ENCODE peak calls at places on chromosome 16, in six cellular contexts. One of them, this sample, is unnamed.

GRCh38 chr16:72936408-72936807 is 111.5 kb downstream of the ZFHX3 start:
- DNase-seq in esophagus squamous epithelium: no peak
- DNase-seq in thyroid gland: no peak
- DNase-seq in sigmoid colon: peak; percentile 42
- DNase-seq in adrenal gland: no peak
- DNase-seq in uterus: no peak
- DNase-seq in this sample: no peak

GRCh38 chr16:91484-91883 is 13.5 kb downstream of the MPG start:
- DNase-seq in esophagus squamous epithelium: no peak
- DNase-seq in thyroid gland: peak; percentile 94
- DNase-seq in sigmoid colon: no peak
- DNase-seq in adrenal gland: peak; percentile 71
- DNase-seq in uterus: no peak
- DNase-seq in this sample: no peak

GRCh38 chr16:76277099-76278030 is at the start of gene CNTNAP4:
- DNase-seq in esophagus squamous epithelium: no peak
- DNase-seq in thyroid gland: no peak
- DNase-seq in sigmoid colon: peak; percentile 81
- DNase-seq in adrenal gland: no peak
- DNase-seq in uterus: no peak
- DNase-seq in this sample: peak; percentile 8

GRCh38 chr16:23700509-23700908 is 12.5 kb downstream of the ERN2 start:
- DNase-seq in esophagus squamous epithelium: no peak
- DNase-seq in thyroid gland: no peak
- DNase-seq in sigmoid colon: no peak
- DNase-seq in adrenal gland: no peak
- DNase-seq in uterus: no peak
- DNase-seq in this sample: no peak

GRCh38 chr16:75087040-75087979 is 29.3 kb downstream of the LDHD start:
- DNase-seq in esophagus squamous epithelium: no peak
- DNase-seq in thyroid gland: peak; percentile 49
- DNase-seq in sigmoid colon: peak; percentile 75
- DNase-seq in adrenal gland: no peak
- DNase-seq in uterus: peak; percentile 51
- DNase-seq in this sample: no peak

GRCh38 chr16:57798953-57799618 is 3.2 kb downstream of the KIFC3 start:
- DNase-seq in esophagus squamous epithelium: no peak
- DNase-seq in thyroid gland: no peak
- DNase-seq in sigmoid colon: no peak
- DNase-seq in adrenal gland: no peak
- DNase-seq in uterus: no peak
- DNase-seq in this sample: no peak

GRCh38 chr16:83473109-83473508 is 334.7 kb upstream of the HSBP1 start:
- DNase-seq in esophagus squamous epithelium: no peak
- DNase-seq in thyroid gland: no peak
- DNase-seq in sigmoid colon: no peak
- DNase-seq in adrenal gland: no peak
- DNase-seq in uterus: no peak
- DNase-seq in this sample: no peak

GRCh38 chr16:21199607-21200218 is 11.7 kb downstream of the ZP2 start:
- DNase-seq in esophagus squamous epithelium: no peak
- DNase-seq in thyroid gland: no peak
- DNase-seq in sigmoid colon: no peak
- DNase-seq in adrenal gland: no peak
- DNase-seq in uterus: no peak
- DNase-seq in this sample: no peak

GRCh38 chr16:11245222-11245737 is 10.7 kb downstream of the SOCS1 start:
- DNase-seq in esophagus squamous epithelium: no peak
- DNase-seq in thyroid gland: no peak
- DNase-seq in sigmoid colon: no peak
- DNase-seq in adrenal gland: no peak
- DNase-seq in uterus: no peak
- DNase-seq in this sample: no peak

GRCh38 chr16:89268987-89269735 is 51.7 kb downstream of the ZNF778 start:
- DNase-seq in esophagus squamous epithelium: no peak
- DNase-seq in thyroid gland: no peak
- DNase-seq in sigmoid colon: no peak
- DNase-seq in adrenal gland: peak; percentile 84
- DNase-seq in uterus: no peak
- DNase-seq in this sample: peak; percentile 93

GRCh38 chr16:86547286-86547685 is 7.7 kb downstream of the MTHFSD start:
- DNase-seq in esophagus squamous epithelium: no peak
- DNase-seq in thyroid gland: no peak
- DNase-seq in sigmoid colon: peak; percentile 57
- DNase-seq in adrenal gland: no peak
- DNase-seq in uterus: no peak
- DNase-seq in this sample: no peak

GRCh38 chr16:84588991-84589390 is 28.9 kb downstream of the COTL1 start:
- DNase-seq in esophagus squamous epithelium: no peak
- DNase-seq in thyroid gland: no peak
- DNase-seq in sigmoid colon: no peak
- DNase-seq in adrenal gland: no peak
- DNase-seq in uterus: no peak
- DNase-seq in this sample: no peak

GRCh38 chr16:12271006-12271405 is 294.5 kb downstream of the SNX29 start:
- DNase-seq in esophagus squamous epithelium: no peak
- DNase-seq in thyroid gland: peak; percentile 26
- DNase-seq in sigmoid colon: no peak
- DNase-seq in adrenal gland: no peak
- DNase-seq in uterus: no peak
- DNase-seq in this sample: no peak

GRCh38 chr16:81491522-81492188 is 47.0 kb downstream of the CMIP start:
- DNase-seq in esophagus squamous epithelium: no peak
- DNase-seq in thyroid gland: peak; percentile 63
- DNase-seq in sigmoid colon: no peak
- DNase-seq in adrenal gland: no peak
- DNase-seq in uterus: no peak
- DNase-seq in this sample: no peak

GRCh38 chr16:69490707-69491324 is 66.4 kb downstream of the CYB5B start:
- DNase-seq in esophagus squamous epithelium: no peak
- DNase-seq in thyroid gland: peak; percentile 26
- DNase-seq in sigmoid colon: peak; percentile 6
- DNase-seq in adrenal gland: no peak
- DNase-seq in uterus: no peak
- DNase-seq in this sample: no peak

GRCh38 chr16:85094812-85095211 is 17.5 kb downstream of the CIBAR2 start:
- DNase-seq in esophagus squamous epithelium: no peak
- DNase-seq in thyroid gland: no peak
- DNase-seq in sigmoid colon: no peak
- DNase-seq in adrenal gland: no peak
- DNase-seq in uterus: no peak
- DNase-seq in this sample: no peak

GRCh38 chr16:86118467-86119307 is 219.7 kb downstream of the IRF8 start:
- DNase-seq in esophagus squamous epithelium: no peak
- DNase-seq in thyroid gland: no peak
- DNase-seq in sigmoid colon: peak; percentile 24
- DNase-seq in adrenal gland: no peak
- DNase-seq in uterus: no peak
- DNase-seq in this sample: no peak

GRCh38 chr16:11354733-11355574 is 9.7 kb downstream of the RMI2 start:
- DNase-seq in esophagus squamous epithelium: no peak
- DNase-seq in thyroid gland: no peak
- DNase-seq in sigmoid colon: peak; percentile 58
- DNase-seq in adrenal gland: peak; percentile 33
- DNase-seq in uterus: peak; percentile 50
- DNase-seq in this sample: peak; percentile 73

GRCh38 chr16:23967018-23967417 is 131.2 kb downstream of the PRKCB start:
- DNase-seq in esophagus squamous epithelium: no peak
- DNase-seq in thyroid gland: no peak
- DNase-seq in sigmoid colon: no peak
- DNase-seq in adrenal gland: no peak
- DNase-seq in uterus: no peak
- DNase-seq in this sample: peak; percentile 51

GRCh38 chr16:3468501-3468900 is 25.0 kb downstream of the NAA60 start:
- DNase-seq in esophagus squamous epithelium: no peak
- DNase-seq in thyroid gland: no peak
- DNase-seq in sigmoid colon: no peak
- DNase-seq in adrenal gland: no peak
- DNase-seq in uterus: no peak
- DNase-seq in this sample: no peak

GRCh38 chr16:58515871-58516767 is 802 bp downstream of the SETD6 start:
- DNase-seq in esophagus squamous epithelium: no peak
- DNase-seq in thyroid gland: peak; percentile 66
- DNase-seq in sigmoid colon: peak; percentile 63
- DNase-seq in adrenal gland: no peak
- DNase-seq in uterus: no peak
- DNase-seq in this sample: no peak

GRCh38 chr16:57517397-57518367 is 18.7 kb downstream of the CCDC102A start:
- DNase-seq in esophagus squamous epithelium: no peak
- DNase-seq in thyroid gland: no peak
- DNase-seq in sigmoid colon: no peak
- DNase-seq in adrenal gland: no peak
- DNase-seq in uterus: no peak
- DNase-seq in this sample: no peak

GRCh38 chr16:4290236-4290830 is 17.5 kb upstream of the TFAP4 start:
- DNase-seq in esophagus squamous epithelium: no peak
- DNase-seq in thyroid gland: no peak
- DNase-seq in sigmoid colon: no peak
- DNase-seq in adrenal gland: peak; percentile 54
- DNase-seq in uterus: no peak
- DNase-seq in this sample: no peak

GRCh38 chr16:32116080-32116479 is 137.0 kb upstream of the TP53TG3D start:
- DNase-seq in esophagus squamous epithelium: no peak
- DNase-seq in thyroid gland: no peak
- DNase-seq in sigmoid colon: no peak
- DNase-seq in adrenal gland: no peak
- DNase-seq in uterus: no peak
- DNase-seq in this sample: no peak

GRCh38 chr16:68286153-68287074 is 22.1 kb downstream of the SLC7A6 start:
- DNase-seq in esophagus squamous epithelium: no peak
- DNase-seq in thyroid gland: no peak
- DNase-seq in sigmoid colon: no peak
- DNase-seq in adrenal gland: no peak
- DNase-seq in uterus: no peak
- DNase-seq in this sample: no peak

GRCh38 chr16:23424292-23424958 is 28.6 kb downstream of the COG7 start:
- DNase-seq in esophagus squamous epithelium: no peak
- DNase-seq in thyroid gland: peak; percentile 91
- DNase-seq in sigmoid colon: peak; percentile 89
- DNase-seq in adrenal gland: no peak
- DNase-seq in uterus: no peak
- DNase-seq in this sample: peak; percentile 18

GRCh38 chr16:20409398-20410152 is at the start of gene ACSM5:
- DNase-seq in esophagus squamous epithelium: no peak
- DNase-seq in thyroid gland: peak; percentile 97
- DNase-seq in sigmoid colon: peak; percentile 86
- DNase-seq in adrenal gland: peak; percentile 58
- DNase-seq in uterus: no peak
- DNase-seq in this sample: peak; percentile 47

GRCh38 chr16:19831678-19832077 is 53.0 kb downstream of the GPRC5B start:
- DNase-seq in esophagus squamous epithelium: no peak
- DNase-seq in thyroid gland: no peak
- DNase-seq in sigmoid colon: no peak
- DNase-seq in adrenal gland: peak; percentile 68
- DNase-seq in uterus: no peak
- DNase-seq in this sample: no peak

GRCh38 chr16:66544358-66544757 is 5.6 kb downstream of the TK2 start:
- DNase-seq in esophagus squamous epithelium: no peak
- DNase-seq in thyroid gland: peak; percentile 49
- DNase-seq in sigmoid colon: no peak
- DNase-seq in adrenal gland: no peak
- DNase-seq in uterus: no peak
- DNase-seq in this sample: no peak
- H3K27ac ChIP-seq in esophagus squamous epithelium: no peak overlapping the region
- H3K27ac ChIP-seq in thyroid gland: peak overlapping the region; percentile 60
- H3K27ac ChIP-seq in sigmoid colon: no peak overlapping the region
- H3K27ac ChIP-seq in adrenal gland: no peak overlapping the region
- H3K27ac ChIP-seq in uterus: no peak overlapping the region
- H3K27ac ChIP-seq in this sample: no peak overlapping the region

DNA sequence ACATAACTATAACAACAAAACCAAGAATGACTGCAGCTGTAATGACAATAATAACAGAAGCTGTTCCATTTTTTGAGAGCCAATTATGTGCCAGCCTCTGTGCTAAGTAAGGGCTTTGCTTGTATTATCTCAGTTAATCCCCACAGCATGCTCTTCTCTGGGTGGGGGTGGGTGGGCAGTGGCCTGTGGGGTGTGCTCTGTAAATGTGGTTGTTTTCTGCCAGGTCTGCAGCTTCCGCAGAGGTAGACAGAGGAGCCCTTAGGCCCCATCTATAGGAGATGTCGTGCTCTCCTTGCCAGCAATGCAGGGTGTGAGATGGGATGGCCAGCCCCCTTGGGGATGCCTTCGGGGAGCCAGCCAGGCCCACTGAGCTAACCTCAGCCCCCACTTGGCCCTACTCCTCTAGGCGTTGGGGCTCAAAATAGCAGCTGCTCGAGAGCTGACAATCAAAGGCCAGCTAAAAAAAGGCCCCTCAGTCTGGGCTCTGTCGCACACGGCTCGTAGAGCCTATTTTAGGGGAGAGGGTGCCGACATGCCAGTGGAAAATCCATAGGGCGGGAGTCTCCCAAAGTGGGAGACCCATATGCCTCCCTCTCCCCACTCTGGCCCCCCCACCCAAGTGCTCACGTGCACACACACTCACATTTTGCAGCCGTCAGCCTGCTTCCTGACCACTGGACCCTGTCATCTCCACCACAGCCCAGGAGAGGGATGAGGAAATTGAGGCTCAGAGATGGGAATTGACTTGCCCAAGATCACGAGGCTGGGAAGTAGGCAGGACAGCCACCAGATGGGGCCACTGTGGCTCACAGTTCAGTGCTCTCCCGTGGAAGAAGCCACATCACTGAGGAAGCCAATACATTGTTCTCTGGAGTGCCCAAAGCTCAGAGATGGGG is 15.8 kb downstream of the CDH16 start:
- DNase-seq in esophagus squamous epithelium: no peak
- DNase-seq in thyroid gland: no peak
- DNase-seq in sigmoid colon: no peak
- DNase-seq in adrenal gland: no peak
- DNase-seq in uterus: no peak
- DNase-seq in this sample: no peak
- TF ChIP-seq CTCF in esophagus squamous epithelium: no peak
- TF ChIP-seq CTCF in thyroid gland: no peak
- TF ChIP-seq CTCF in sigmoid colon: no peak
- TF ChIP-seq CTCF in adrenal gland: no peak
- TF ChIP-seq CTCF in uterus: no peak
- TF ChIP-seq CTCF in this sample: no peak

GRCh38 chr16:2090819-2091721 is 43.3 kb downstream of the TSC2 start:
- DNase-seq in esophagus squamous epithelium: no peak
- DNase-seq in thyroid gland: peak; percentile 91
- DNase-seq in sigmoid colon: no peak
- DNase-seq in adrenal gland: peak; percentile 90
- DNase-seq in uterus: no peak
- DNase-seq in this sample: peak; percentile 85
- TF ChIP-seq POLR2A in esophagus squamous epithelium: no peak
- TF ChIP-seq POLR2A in thyroid gland: no peak
- TF ChIP-seq POLR2A in sigmoid colon: no peak
- TF ChIP-seq POLR2A in adrenal gland: peak; percentile 70
- TF ChIP-seq POLR2A in uterus: peak; percentile 28
- TF ChIP-seq POLR2A in this sample: no peak

GRCh38 chr16:15033309-15033707 is 22.6 kb downstream of the NTAN1 start:
- DNase-seq in esophagus squamous epithelium: no peak
- DNase-seq in thyroid gland: peak; percentile 48
- DNase-seq in sigmoid colon: peak; percentile 64
- DNase-seq in adrenal gland: no peak
- DNase-seq in uterus: no peak
- DNase-seq in this sample: no peak
- H3K27ac ChIP-seq in esophagus squamous epithelium: no peak overlapping the region
- H3K27ac ChIP-seq in thyroid gland: no peak overlapping the region
- H3K27ac ChIP-seq in sigmoid colon: no peak overlapping the region
- H3K27ac ChIP-seq in adrenal gland: peak overlapping the region; percentile 1
- H3K27ac ChIP-seq in uterus: no peak overlapping the region
- H3K27ac ChIP-seq in this sample: no peak overlapping the region

This sample was measured in ovary.